ENCODE peak calls at places on chromosomes 6 and 20, in seven cellular contexts. S, H, J, G, B, T and F are unnamed samples.

GRCh38 chr6:1335367-1336037 is 23.6 kb downstream of the FOXQ1 start:
- DNase-seq in S (no peak), H (peak; percentile 94), J (peak; percentile 92), G (no peak), B (no peak), T (peak; percentile 97), F (no peak)

GRCh38 chr6:139925894-139926641 is 551.6 kb upstream of the CITED2 start:
- DNase-seq in S (no peak), H (no peak), J (peak; percentile 94), G (peak; percentile 28), B (no peak), T (no peak), F (no peak)

GRCh38 chr20:38208088-38208487 is 43.0 kb upstream of the TGM2 start:
- DNase-seq in S (no peak), H (no peak), J (no peak), G (no peak), B (no peak), T (no peak), F (no peak)

GRCh38 chr6:108621117-108621516 is 60.4 kb downstream of the FOXO3 start:
- DNase-seq in S (no peak), H (peak; percentile 76), J (peak; percentile 86), G (peak; percentile 71), B (no peak), T (peak; percentile 81), F (no peak)

GRCh38 chr6:69064226-69064625 is 429.1 kb downstream of the ADGRB3 start:
- DNase-seq in S (no peak), H (no peak), J (no peak), G (no peak), B (no peak), T (no peak), F (no peak)

GRCh38 chr6:152206072-152206818 is 398.8 kb downstream of the ESR1 start:
- DNase-seq in S (no peak), H (peak; percentile 55), J (no peak), G (no peak), B (no peak), T (no peak), F (no peak)

GRCh38 chr20:35006009-35006408 is 50.3 kb downstream of the MYH7B start:
- DNase-seq in S (no peak), H (no peak), J (no peak), G (no peak), B (no peak), T (no peak), F (no peak)

GRCh38 chr6:149686230-149686629 is 31.7 kb downstream of the LATS1 start:
- DNase-seq in S (no peak), H (no peak), J (no peak), G (no peak), B (no peak), T (no peak), F (no peak)

GRCh38 chr20:3563113-3563512 is 92.3 kb downstream of the ATRN start:
- DNase-seq in S (no peak), H (no peak), J (no peak), G (no peak), B (no peak), T (no peak), F (no peak)

GRCh38 chr6:157964139-157964538 is 17.5 kb upstream of the SYNJ2 start:
- DNase-seq in S (no peak), H (no peak), J (peak; percentile 52), G (no peak), B (no peak), T (no peak), F (no peak)

GRCh38 chr6:32954983-32955802 is 2.3 kb upstream of the HLA-DMA start:
- DNase-seq in S (no peak), H (peak; percentile 34), J (no peak), G (no peak), B (no peak), T (peak; percentile 35), F (no peak)

GRCh38 chr6:160077526-160077925 is 44.1 kb upstream of the SLC22A1 start:
- DNase-seq in S (no peak), H (no peak), J (peak; percentile 56), G (no peak), B (no peak), T (no peak), F (no peak)

GRCh38 chr20:62984666-62985065 is 22.1 kb downstream of the BHLHE23 start:
- DNase-seq in S (no peak), H (no peak), J (no peak), G (no peak), B (no peak), T (no peak), F (no peak)

GRCh38 chr20:45489083-45489531 is 19.6 kb downstream of the WFDC2 start:
- DNase-seq in S (no peak), H (no peak), J (peak; percentile 21), G (no peak), B (no peak), T (peak; percentile 88), F (no peak)

GRCh38 chr6:48817714-48818113 is 645.3 kb downstream of the MMUT start:
- DNase-seq in S (no peak), H (no peak), J (peak; percentile 33), G (no peak), B (no peak), T (peak; percentile 71), F (no peak)

GRCh38 chr6:34973547-34974248 is 84.6 kb downstream of the ANKS1A start:
- DNase-seq in S (no peak), H (peak; percentile 29), J (no peak), G (no peak), B (no peak), T (no peak), F (peak; percentile 27)

GRCh38 chr6:71886184-71887005 is at the start of gene RIMS1:
- DNase-seq in S (peak; percentile 57), H (no peak), J (peak; percentile 23), G (no peak), B (peak; percentile 61), T (no peak), F (peak; percentile 69)

GRCh38 chr6:43793875-43794242 is 23.8 kb downstream of the VEGFA start:
- DNase-seq in S (no peak), H (no peak), J (no peak), G (no peak), B (no peak), T (no peak), F (no peak)

GRCh38 chr6:121608270-121608669 is 172.8 kb downstream of the GJA1 start:
- DNase-seq in S (no peak), H (no peak), J (no peak), G (no peak), B (no peak), T (no peak), F (no peak)

DNA sequence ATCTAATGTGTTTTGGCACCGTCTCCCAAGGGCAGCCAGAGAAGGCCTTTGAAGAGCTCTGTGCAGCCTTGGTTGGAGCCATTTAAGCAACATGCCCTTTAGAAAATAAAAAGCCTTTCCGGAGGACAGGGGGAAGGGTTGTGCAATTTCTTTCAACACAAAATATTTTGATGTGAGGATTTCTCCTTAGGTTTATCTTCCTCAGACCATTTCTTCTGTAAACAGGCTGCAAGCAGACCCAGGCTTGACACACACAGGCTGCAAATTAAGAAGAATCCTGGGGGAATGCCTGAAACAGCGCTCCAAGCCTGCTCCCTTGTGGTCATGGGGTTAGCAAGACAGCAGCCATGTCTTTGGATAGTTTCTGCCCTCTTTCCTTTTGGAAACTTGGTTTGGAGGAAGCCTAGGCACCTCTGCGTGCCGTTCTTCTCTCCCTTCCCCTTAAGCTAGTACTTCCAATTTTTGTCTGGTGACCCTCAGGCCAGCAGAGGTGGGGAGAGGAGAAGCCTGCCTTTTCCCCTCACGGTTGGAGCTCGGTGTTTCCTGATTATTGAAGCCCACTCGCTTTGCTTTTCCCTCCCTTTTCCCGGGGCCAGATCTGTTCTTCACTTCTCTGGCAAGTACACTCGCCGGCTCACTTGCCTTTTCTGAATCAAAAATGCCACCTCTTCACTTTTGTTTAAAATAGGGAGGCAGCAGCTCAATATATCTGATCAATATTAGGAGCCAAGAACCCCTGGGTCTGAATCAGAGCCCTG is 39.6 kb upstream of the NOX3 start:
- DNase-seq in S (no peak), H (peak; percentile 31), J (peak; percentile 75), G (peak; percentile 73), B (no peak), T (no peak), F (no peak)
- TF ChIP-seq CTCF in S (no peak), H (no peak), J (peak; percentile 65), G (no peak), B (peak; percentile 40), T (no peak), F (peak; percentile 10)

GRCh38 chr20:564195-564594 is 20.6 kb upstream of the CSNK2A1 start:
- DNase-seq in S (no peak), H (no peak), J (no peak), G (no peak), B (no peak), T (no peak), F (no peak)

GRCh38 chr20:562232-562897 is 18.8 kb upstream of the CSNK2A1 start:
- DNase-seq in S (no peak), H (no peak), J (no peak), G (no peak), B (no peak), T (no peak), F (no peak)

GRCh38 chr20:561437-562231 is 18.0 kb upstream of the CSNK2A1 start:
- DNase-seq in S (peak; percentile 78), H (peak; percentile 80), J (peak; percentile 42), G (peak; percentile 50), B (peak; percentile 52), T (peak; percentile 50), F (peak; percentile 84)

GRCh38 chr20:558117-558516 is 14.5 kb upstream of the CSNK2A1 start:
- DNase-seq in S (no peak), H (no peak), J (no peak), G (no peak), B (no peak), T (no peak), F (no peak)

GRCh38 chr20:560680-561079 is 17.1 kb upstream of the CSNK2A1 start:
- DNase-seq in S (no peak), H (no peak), J (no peak), G (no peak), B (no peak), T (no peak), F (no peak)
- TF ChIP-seq CTCF in S (peak; percentile 20), H (no peak), J (no peak), G (no peak), B (no peak), T (no peak), F (peak; percentile 1)

DNA sequence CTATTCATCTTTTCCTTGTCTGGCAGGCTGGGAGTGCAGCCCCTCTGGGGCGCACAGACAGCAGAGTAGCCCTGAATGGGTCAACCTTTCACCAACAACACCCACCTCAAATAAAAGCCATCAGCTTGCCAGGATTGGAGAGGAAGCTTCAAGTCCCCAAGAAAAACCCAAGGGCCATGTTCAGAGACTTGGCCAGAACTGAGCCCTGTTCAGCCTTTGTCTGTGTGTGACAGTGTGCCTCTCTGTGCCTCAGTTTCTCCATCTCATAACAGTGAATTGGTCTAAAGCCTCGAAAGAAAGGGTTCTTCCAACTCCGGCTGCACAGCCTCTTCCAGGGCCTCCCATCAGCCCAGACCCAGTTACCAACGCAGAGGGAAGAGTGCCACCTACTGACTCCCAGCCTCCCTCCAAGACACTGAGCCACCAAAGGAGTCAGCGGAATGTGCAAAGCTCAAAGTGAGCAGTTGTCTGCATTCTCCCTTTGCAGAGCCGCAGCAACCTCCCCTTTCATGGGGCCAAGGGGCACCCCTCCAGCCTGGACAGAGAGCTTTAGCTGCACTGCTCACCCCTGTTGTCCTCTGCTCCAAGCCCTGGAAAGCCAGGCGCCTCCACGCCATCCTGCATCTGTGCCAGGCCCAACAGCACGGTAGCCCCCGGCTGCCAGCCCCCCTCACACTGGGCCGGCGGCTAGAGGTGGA is 82.7 kb upstream of the TOP1 start:
- DNase-seq in S (peak; percentile 57), H (peak; percentile 69), J (peak; percentile 52), G (peak; percentile 56), B (peak; percentile 31), T (no peak), F (peak; percentile 36)
- TF ChIP-seq CTCF in S (peak; percentile 47), H (peak; percentile 81), J (peak; percentile 83), G (peak; percentile 46), B (peak; percentile 72), T (peak; percentile 71), F (peak; percentile 57)

GRCh38 chr6:132734694-132735236 is 20.9 kb upstream of the VNN1 start:
- DNase-seq in S (no peak), H (peak; percentile 76), J (peak; percentile 10), G (no peak), B (no peak), T (peak; percentile 26), F (no peak)
- TF ChIP-seq CTCF in S (no peak), H (peak; percentile 34), J (peak; percentile 50), G (no peak), B (peak; percentile 20), T (no peak), F (peak; percentile 17)